ENCODE peak calls at places on chromosome 15, in five cellular contexts. One of them, this sample, is unnamed.

GRCh38 chr15:99433757-99434211 is 132.0 kb upstream of the MEF2A start:
- DNase-seq in hepatocyte: no peak
- DNase-seq in mesendoderm: no peak
- DNase-seq in effector memory CD4-positive, alpha-beta T cell: no peak
- DNase-seq in esophagus squamous epithelium: no peak
- DNase-seq in this sample: no peak

GRCh38 chr15:28873006-28873405 is 12.8 kb upstream of the APBA2 start:
- DNase-seq in hepatocyte: no peak
- DNase-seq in mesendoderm: no peak
- DNase-seq in effector memory CD4-positive, alpha-beta T cell: no peak
- DNase-seq in esophagus squamous epithelium: no peak
- DNase-seq in this sample: no peak

GRCh38 chr15:67481680-67482079 is 39.3 kb upstream of the C15orf61 start:
- DNase-seq in hepatocyte: no peak
- DNase-seq in mesendoderm: no peak
- DNase-seq in effector memory CD4-positive, alpha-beta T cell: no peak
- DNase-seq in esophagus squamous epithelium: no peak
- DNase-seq in this sample: no peak

GRCh38 chr15:68730491-68731317 is 90.0 kb downstream of the ANP32A start:
- DNase-seq in hepatocyte: peak; percentile 66
- DNase-seq in mesendoderm: peak; percentile 81
- DNase-seq in effector memory CD4-positive, alpha-beta T cell: peak; percentile 7
- DNase-seq in esophagus squamous epithelium: no peak
- DNase-seq in this sample: no peak

GRCh38 chr15:54312528-54312927 is 334.3 kb downstream of the UNC13C start:
- DNase-seq in hepatocyte: no peak
- DNase-seq in mesendoderm: no peak
- DNase-seq in effector memory CD4-positive, alpha-beta T cell: no peak
- DNase-seq in esophagus squamous epithelium: no peak
- DNase-seq in this sample: no peak

GRCh38 chr15:37134244-37134643 is 33.9 kb upstream of the MEIS2 start:
- DNase-seq in hepatocyte: no peak
- DNase-seq in mesendoderm: no peak
- DNase-seq in effector memory CD4-positive, alpha-beta T cell: no peak
- DNase-seq in esophagus squamous epithelium: no peak
- DNase-seq in this sample: no peak

GRCh38 chr15:71048913-71049675 is 66.2 kb upstream of the THSD4 start:
- DNase-seq in hepatocyte: peak; percentile 4
- DNase-seq in mesendoderm: no peak
- DNase-seq in effector memory CD4-positive, alpha-beta T cell: no peak
- DNase-seq in esophagus squamous epithelium: no peak
- DNase-seq in this sample: no peak

GRCh38 chr15:72379856-72380255 is 4.0 kb upstream of the HEXA start:
- DNase-seq in hepatocyte: no peak
- DNase-seq in mesendoderm: no peak
- DNase-seq in effector memory CD4-positive, alpha-beta T cell: no peak
- DNase-seq in esophagus squamous epithelium: no peak
- DNase-seq in this sample: no peak

GRCh38 chr15:65044724-65045481 is at the start of gene SLC51B:
- DNase-seq in hepatocyte: peak; percentile 75
- DNase-seq in mesendoderm: no peak
- DNase-seq in effector memory CD4-positive, alpha-beta T cell: no peak
- DNase-seq in esophagus squamous epithelium: no peak
- DNase-seq in this sample: no peak

GRCh38 chr15:94845391-94845718 is 614.0 kb downstream of the MCTP2 start:
- DNase-seq in hepatocyte: no peak
- DNase-seq in mesendoderm: no peak
- DNase-seq in effector memory CD4-positive, alpha-beta T cell: no peak
- DNase-seq in esophagus squamous epithelium: no peak
- DNase-seq in this sample: no peak
- H3K4me3 ChIP-seq in hepatocyte: no peak overlapping the region
- H3K4me3 ChIP-seq in mesendoderm: no peak overlapping the region
- H3K4me3 ChIP-seq in effector memory CD4-positive, alpha-beta T cell: no peak overlapping the region
- H3K4me3 ChIP-seq in esophagus squamous epithelium: peak overlapping the region; percentile 22
- H3K4me3 ChIP-seq in this sample: peak overlapping the region; percentile 63

GRCh38 chr15:63899193-63899592 is 65.4 kb upstream of the HERC1 start:
- DNase-seq in hepatocyte: no peak
- DNase-seq in mesendoderm: no peak
- DNase-seq in effector memory CD4-positive, alpha-beta T cell: no peak
- DNase-seq in esophagus squamous epithelium: no peak
- DNase-seq in this sample: no peak
- H3K27ac ChIP-seq in hepatocyte: no peak overlapping the region
- H3K27ac ChIP-seq in mesendoderm: no peak overlapping the region
- H3K27ac ChIP-seq in effector memory CD4-positive, alpha-beta T cell: no peak overlapping the region
- H3K27ac ChIP-seq in esophagus squamous epithelium: no peak overlapping the region
- H3K27ac ChIP-seq in this sample: peak overlapping the region; percentile 26

GRCh38 chr15:61182955-61183354 is 46.1 kb downstream of the RORA start:
- DNase-seq in hepatocyte: no peak
- DNase-seq in mesendoderm: no peak
- DNase-seq in effector memory CD4-positive, alpha-beta T cell: no peak
- DNase-seq in esophagus squamous epithelium: no peak
- DNase-seq in this sample: no peak

GRCh38 chr15:61184431-61184830 is 44.7 kb downstream of the RORA start:
- DNase-seq in hepatocyte: no peak
- DNase-seq in mesendoderm: no peak
- DNase-seq in effector memory CD4-positive, alpha-beta T cell: no peak
- DNase-seq in esophagus squamous epithelium: no peak
- DNase-seq in this sample: no peak

GRCh38 chr15:61186905-61187865 is 41.9 kb downstream of the RORA start:
- DNase-seq in hepatocyte: no peak
- DNase-seq in mesendoderm: no peak
- DNase-seq in effector memory CD4-positive, alpha-beta T cell: no peak
- DNase-seq in esophagus squamous epithelium: no peak
- DNase-seq in this sample: no peak

GRCh38 chr15:61188168-61188567 is 40.9 kb downstream of the RORA start:
- DNase-seq in hepatocyte: no peak
- DNase-seq in mesendoderm: no peak
- DNase-seq in effector memory CD4-positive, alpha-beta T cell: no peak
- DNase-seq in esophagus squamous epithelium: no peak
- DNase-seq in this sample: no peak

DNA sequence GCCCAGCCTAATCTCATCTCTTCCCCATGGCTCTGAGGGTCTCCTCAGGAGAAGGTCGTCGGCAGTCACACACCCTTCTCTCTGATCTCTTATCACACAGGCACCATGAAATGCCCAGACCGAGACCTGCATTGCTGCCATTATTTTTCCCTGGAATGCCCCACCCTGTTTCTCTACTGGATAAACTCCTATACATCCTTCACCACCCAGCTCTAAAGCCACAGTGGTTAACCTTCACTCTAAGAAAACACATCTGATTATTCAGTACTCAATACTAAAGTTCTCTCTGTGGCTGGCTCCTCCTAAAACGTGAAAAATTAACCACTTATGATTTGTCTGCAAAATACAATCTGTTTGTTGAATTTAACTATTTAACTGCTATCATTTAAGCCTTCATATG is 43.3 kb downstream of the RORA start:
- DNase-seq in hepatocyte: no peak
- DNase-seq in mesendoderm: no peak
- DNase-seq in effector memory CD4-positive, alpha-beta T cell: no peak
- DNase-seq in esophagus squamous epithelium: no peak
- DNase-seq in this sample: no peak
- H3K4me3 ChIP-seq in hepatocyte: no peak overlapping the region
- H3K4me3 ChIP-seq in mesendoderm: no peak overlapping the region
- H3K4me3 ChIP-seq in effector memory CD4-positive, alpha-beta T cell: no peak overlapping the region
- H3K4me3 ChIP-seq in esophagus squamous epithelium: no peak overlapping the region
- H3K4me3 ChIP-seq in this sample: no peak overlapping the region

GRCh38 chr15:78714890-78715289 is 73.9 kb upstream of the CHRNB4 start:
- DNase-seq in hepatocyte: no peak
- DNase-seq in mesendoderm: no peak
- DNase-seq in effector memory CD4-positive, alpha-beta T cell: no peak
- DNase-seq in esophagus squamous epithelium: no peak
- DNase-seq in this sample: no peak

GRCh38 chr15:78715930-78716329 is 74.9 kb upstream of the CHRNB4 start:
- DNase-seq in hepatocyte: no peak
- DNase-seq in mesendoderm: no peak
- DNase-seq in effector memory CD4-positive, alpha-beta T cell: no peak
- DNase-seq in esophagus squamous epithelium: no peak
- DNase-seq in this sample: no peak

GRCh38 chr15:78716651-78717050 is 75.6 kb upstream of the CHRNB4 start:
- DNase-seq in hepatocyte: no peak
- DNase-seq in mesendoderm: no peak
- DNase-seq in effector memory CD4-positive, alpha-beta T cell: no peak
- DNase-seq in esophagus squamous epithelium: no peak
- DNase-seq in this sample: no peak

GRCh38 chr15:78712797-78713515 is 71.9 kb upstream of the CHRNB4 start:
- DNase-seq in hepatocyte: no peak
- DNase-seq in mesendoderm: no peak
- DNase-seq in effector memory CD4-positive, alpha-beta T cell: no peak
- DNase-seq in esophagus squamous epithelium: no peak
- DNase-seq in this sample: no peak

DNA sequence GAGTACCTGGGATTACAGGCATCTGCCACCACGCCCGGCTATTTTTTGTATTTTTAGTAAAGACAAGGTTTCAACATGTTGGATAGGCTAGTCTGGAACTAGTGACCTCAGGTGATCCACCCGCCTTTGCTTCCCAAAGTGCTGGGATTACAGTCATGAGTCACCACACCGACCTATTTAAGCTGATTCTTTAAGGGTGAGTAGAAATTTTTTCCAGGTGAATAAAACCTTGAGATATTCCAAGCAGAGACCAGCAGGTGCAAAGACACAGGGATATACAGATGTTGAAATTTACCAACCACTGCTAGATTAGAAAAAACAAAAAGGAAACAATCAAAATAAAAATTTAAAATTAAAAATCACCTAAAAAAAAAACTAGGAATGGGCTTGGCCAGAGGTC is 74.4 kb upstream of the CHRNB4 start:
- DNase-seq in hepatocyte: no peak
- DNase-seq in mesendoderm: no peak
- DNase-seq in effector memory CD4-positive, alpha-beta T cell: no peak
- DNase-seq in esophagus squamous epithelium: no peak
- DNase-seq in this sample: no peak
- H3K27ac ChIP-seq in hepatocyte: no peak overlapping the region
- H3K27ac ChIP-seq in mesendoderm: no peak overlapping the region
- H3K27ac ChIP-seq in effector memory CD4-positive, alpha-beta T cell: no peak overlapping the region
- H3K27ac ChIP-seq in esophagus squamous epithelium: peak overlapping the region; percentile 17
- H3K27ac ChIP-seq in this sample: no peak overlapping the region

GRCh38 chr15:97652041-97652440 is 308.5 kb upstream of the ARRDC4 start:
- DNase-seq in hepatocyte: no peak
- DNase-seq in mesendoderm: no peak
- DNase-seq in effector memory CD4-positive, alpha-beta T cell: no peak
- DNase-seq in esophagus squamous epithelium: no peak
- DNase-seq in this sample: no peak

GRCh38 chr15:97654677-97655076 is 305.8 kb upstream of the ARRDC4 start:
- DNase-seq in hepatocyte: no peak
- DNase-seq in mesendoderm: no peak
- DNase-seq in effector memory CD4-positive, alpha-beta T cell: no peak
- DNase-seq in esophagus squamous epithelium: no peak
- DNase-seq in this sample: no peak

GRCh38 chr15:97653896-97654295 is 306.6 kb upstream of the ARRDC4 start:
- DNase-seq in hepatocyte: no peak
- DNase-seq in mesendoderm: no peak
- DNase-seq in effector memory CD4-positive, alpha-beta T cell: no peak
- DNase-seq in esophagus squamous epithelium: no peak
- DNase-seq in this sample: no peak

GRCh38 chr15:97648728-97649127 is 311.8 kb upstream of the ARRDC4 start:
- DNase-seq in hepatocyte: no peak
- DNase-seq in mesendoderm: no peak
- DNase-seq in effector memory CD4-positive, alpha-beta T cell: no peak
- DNase-seq in esophagus squamous epithelium: no peak
- DNase-seq in this sample: no peak

GRCh38 chr15:97652700-97653167 is 307.8 kb upstream of the ARRDC4 start:
- DNase-seq in hepatocyte: peak; percentile 19
- DNase-seq in mesendoderm: peak; percentile 42
- DNase-seq in effector memory CD4-positive, alpha-beta T cell: no peak
- DNase-seq in esophagus squamous epithelium: no peak
- DNase-seq in this sample: no peak
- H3K4me3 ChIP-seq in hepatocyte: peak overlapping the region; percentile 32
- H3K4me3 ChIP-seq in mesendoderm: no peak overlapping the region
- H3K4me3 ChIP-seq in effector memory CD4-positive, alpha-beta T cell: no peak overlapping the region
- H3K4me3 ChIP-seq in esophagus squamous epithelium: no peak overlapping the region
- H3K4me3 ChIP-seq in this sample: no peak overlapping the region

This sample was measured in vagina.